ENCODE peak calls at places on chromosome 9, in five cellular contexts. One of them, this sample, is unnamed.

GRCh38 chr9:72695365-72695764 is 174.0 kb downstream of the TMC1 start:
- DNase-seq in tibial nerve: no peak
- DNase-seq in H9: no peak
- DNase-seq in fibroblast of lung: no peak
- DNase-seq in ovary: no peak
- DNase-seq in this sample: peak

GRCh38 chr9:36276840-36277239 is 18.6 kb upstream of the GNE start:
- DNase-seq in tibial nerve: no peak
- DNase-seq in fibroblast of lung: peak
- DNase-seq in ovary: peak
- DNase-seq in H9: no peak
- DNase-seq in this sample: no peak

GRCh38 chr9:74666625-74667316 is 169.6 kb downstream of the RORB start:
- DNase-seq in fibroblast of lung: peak
- DNase-seq in H9: no peak
- DNase-seq in tibial nerve: peak
- DNase-seq in ovary: no peak
- DNase-seq in this sample: no peak

GRCh38 chr9:116716441-116716840 is 29.3 kb downstream of the TRIM32 start:
- DNase-seq in H9: no peak
- DNase-seq in fibroblast of lung: peak
- DNase-seq in tibial nerve: no peak
- DNase-seq in ovary: no peak
- DNase-seq in this sample: no peak

GRCh38 chr9:126298319-126298801 is 28.3 kb upstream of the MVB12B start:
- DNase-seq in ovary: no peak
- DNase-seq in fibroblast of lung: no peak
- DNase-seq in tibial nerve: no peak
- DNase-seq in H9: no peak
- DNase-seq in this sample: no peak

GRCh38 chr9:132207187-132207586 is 45.3 kb downstream of the NTNG2 start:
- DNase-seq in ovary: no peak
- DNase-seq in H9: no peak
- DNase-seq in tibial nerve: no peak
- DNase-seq in fibroblast of lung: no peak
- DNase-seq in this sample: no peak

GRCh38 chr9:117247271-117247670 is 167.6 kb downstream of the ASTN2 start:
- DNase-seq in fibroblast of lung: no peak
- DNase-seq in tibial nerve: no peak
- DNase-seq in ovary: no peak
- DNase-seq in H9: no peak
- DNase-seq in this sample: peak

GRCh38 chr9:35618854-35619799 is 914 bp upstream of the CD72 start:
- DNase-seq in fibroblast of lung: no peak
- DNase-seq in tibial nerve: no peak
- DNase-seq in H9: no peak
- DNase-seq in ovary: no peak
- DNase-seq in this sample: no peak

GRCh38 chr9:81268048-81268447 is 421.3 kb downstream of the TLE1 start:
- DNase-seq in ovary: no peak
- DNase-seq in fibroblast of lung: peak
- DNase-seq in tibial nerve: no peak
- DNase-seq in H9: no peak
- DNase-seq in this sample: no peak

GRCh38 chr9:124855944-124856773 is 2.9 kb downstream of the WDR38 start:
- DNase-seq in tibial nerve: no peak
- DNase-seq in ovary: no peak
- DNase-seq in H9: peak
- DNase-seq in fibroblast of lung: peak
- DNase-seq in this sample: no peak

GRCh38 chr9:81759680-81760215 is 70.4 kb upstream of the TLE1 start:
- DNase-seq in H9: no peak
- DNase-seq in tibial nerve: no peak
- DNase-seq in fibroblast of lung: peak
- DNase-seq in ovary: no peak
- DNase-seq in this sample: peak

GRCh38 chr9:20684865-20685696 is 1.0 kb downstream of the FOCAD start:
- DNase-seq in tibial nerve: no peak
- DNase-seq in ovary: no peak
- DNase-seq in fibroblast of lung: peak
- DNase-seq in H9: no peak
- DNase-seq in this sample: peak

GRCh38 chr9:101165131-101165530 is 136.6 kb downstream of the PLPPR1 start:
- DNase-seq in H9: no peak
- DNase-seq in tibial nerve: no peak
- DNase-seq in fibroblast of lung: no peak
- DNase-seq in ovary: no peak
- DNase-seq in this sample: no peak

GRCh38 chr9:135577256-135577655 is 15.7 kb downstream of the PAEP start:
- DNase-seq in ovary: no peak
- DNase-seq in H9: no peak
- DNase-seq in fibroblast of lung: no peak
- DNase-seq in tibial nerve: no peak
- DNase-seq in this sample: no peak

GRCh38 chr9:87255437-87256155 is 242.1 kb upstream of the DAPK1 start:
- DNase-seq in tibial nerve: no peak
- DNase-seq in H9: no peak
- DNase-seq in fibroblast of lung: peak
- DNase-seq in ovary: no peak
- DNase-seq in this sample: no peak

GRCh38 chr9:93147632-93148031 is 13.6 kb upstream of the NINJ1 start:
- DNase-seq in H9: no peak
- DNase-seq in tibial nerve: no peak
- DNase-seq in fibroblast of lung: no peak
- DNase-seq in ovary: no peak
- DNase-seq in this sample: no peak

GRCh38 chr9:119968837-119969707 is 599.8 kb upstream of the BRINP1 start:
- DNase-seq in fibroblast of lung: peak
- DNase-seq in H9: peak
- DNase-seq in ovary: peak
- DNase-seq in tibial nerve: peak
- DNase-seq in this sample: peak

GRCh38 chr9:37149646-37150308 is 29.4 kb downstream of the ZCCHC7 start:
- DNase-seq in ovary: no peak
- DNase-seq in fibroblast of lung: no peak
- DNase-seq in H9: no peak
- DNase-seq in tibial nerve: no peak
- DNase-seq in this sample: no peak

GRCh38 chr9:75889977-75890540 is 414 bp upstream of the PCSK5 start:
- DNase-seq in tibial nerve: peak
- DNase-seq in H9: no peak
- DNase-seq in fibroblast of lung: peak
- DNase-seq in ovary: peak
- DNase-seq in this sample: no peak

GRCh38 chr9:87282477-87282991 is 215.1 kb upstream of the DAPK1 start:
- DNase-seq in ovary: no peak
- DNase-seq in H9: no peak
- DNase-seq in tibial nerve: no peak
- DNase-seq in fibroblast of lung: peak
- DNase-seq in this sample: no peak

GRCh38 chr9:83708515-83709158 is 879 bp upstream of the UBQLN1 start:
- DNase-seq in tibial nerve: peak
- DNase-seq in fibroblast of lung: peak
- DNase-seq in H9: peak
- DNase-seq in ovary: peak
- DNase-seq in this sample: peak

GRCh38 chr9:93041108-93041802 is 17.2 kb upstream of the SUSD3 start:
- DNase-seq in fibroblast of lung: no peak
- DNase-seq in H9: no peak
- DNase-seq in tibial nerve: no peak
- DNase-seq in ovary: no peak
- DNase-seq in this sample: peak

GRCh38 chr9:93900436-93900819 is 54.7 kb downstream of the BARX1 start:
- DNase-seq in tibial nerve: no peak
- DNase-seq in ovary: no peak
- DNase-seq in H9: peak
- DNase-seq in fibroblast of lung: no peak
- DNase-seq in this sample: no peak

GRCh38 chr9:20208951-20209350 is 413.3 kb downstream of the MLLT3 start:
- DNase-seq in tibial nerve: no peak
- DNase-seq in H9: no peak
- DNase-seq in fibroblast of lung: peak
- DNase-seq in ovary: no peak
- DNase-seq in this sample: no peak

GRCh38 chr9:93904649-93905472 is 50.3 kb downstream of the BARX1 start:
- DNase-seq in ovary: no peak
- DNase-seq in fibroblast of lung: no peak
- DNase-seq in tibial nerve: no peak
- DNase-seq in H9: no peak
- DNase-seq in this sample: no peak

GRCh38 chr9:68678430-68678829 is 26.6 kb upstream of the PIP5K1B start:
- DNase-seq in H9: peak
- DNase-seq in tibial nerve: no peak
- DNase-seq in ovary: no peak
- DNase-seq in fibroblast of lung: no peak
- DNase-seq in this sample: no peak
- TF ChIP-seq CTCF in H9: peak
- TF ChIP-seq CTCF in tibial nerve: no peak
- TF ChIP-seq CTCF in ovary: no peak
- TF ChIP-seq CTCF in fibroblast of lung: no peak
- TF ChIP-seq CTCF in this sample: no peak

GRCh38 chr9:121300283-121301119 is 32.5 kb downstream of the GSN start:
- DNase-seq in ovary: no peak
- DNase-seq in fibroblast of lung: no peak
- DNase-seq in tibial nerve: no peak
- DNase-seq in H9: no peak
- DNase-seq in this sample: no peak
- H3K27ac ChIP-seq in ovary: peak
- H3K27ac ChIP-seq in fibroblast of lung: peak
- H3K27ac ChIP-seq in tibial nerve: peak
- H3K27ac ChIP-seq in H9: no peak
- H3K27ac ChIP-seq in this sample: peak

DNA sequence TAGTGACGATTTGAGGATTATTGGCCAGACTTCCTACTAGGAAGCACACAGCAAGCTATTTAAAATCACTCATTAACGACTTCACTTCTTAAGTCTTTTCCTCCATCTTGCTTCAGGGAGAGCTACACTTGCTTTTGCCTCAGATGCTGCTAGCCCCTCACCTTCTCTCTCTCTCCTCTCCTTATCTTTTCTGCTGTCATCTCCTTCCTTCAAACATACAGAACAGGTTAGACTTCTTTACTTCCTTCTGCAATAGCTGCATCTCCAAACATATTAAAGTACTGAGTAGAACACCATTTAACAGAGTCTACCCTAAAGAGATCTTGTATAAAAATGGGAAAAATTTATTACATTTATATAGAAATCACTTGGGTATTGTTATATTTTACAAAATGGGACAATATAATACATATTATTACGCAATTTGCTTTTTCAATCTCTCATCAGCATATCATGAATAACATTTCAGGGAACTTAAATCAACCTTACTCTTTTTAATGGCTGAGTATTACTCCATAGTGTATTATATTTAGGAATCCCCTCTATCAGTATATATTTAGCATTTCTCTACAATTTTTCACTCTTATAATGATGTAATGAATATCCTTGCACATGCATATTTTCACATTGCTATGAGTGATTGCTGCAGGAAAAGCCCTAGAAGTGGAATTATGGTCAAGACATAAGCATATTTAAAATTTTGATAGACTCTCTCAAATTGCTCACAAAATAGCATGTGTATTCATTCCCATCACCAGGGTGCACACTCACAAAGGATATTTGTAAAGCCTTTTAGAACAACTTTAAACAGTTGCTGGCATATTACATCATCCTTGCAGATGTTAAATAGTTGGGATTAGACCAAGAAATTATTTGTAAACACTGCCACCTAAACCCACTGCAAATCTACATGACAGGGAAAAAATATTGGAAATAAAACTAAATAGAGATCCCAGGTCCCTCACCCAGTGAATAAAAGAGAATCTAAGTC is 164.5 kb upstream of the NFIB start:
- DNase-seq in fibroblast of lung: no peak
- DNase-seq in H9: no peak
- DNase-seq in ovary: no peak
- DNase-seq in tibial nerve: no peak
- DNase-seq in this sample: no peak
- TF ChIP-seq CTCF in fibroblast of lung: no peak
- TF ChIP-seq CTCF in H9: no peak
- TF ChIP-seq CTCF in ovary: no peak
- TF ChIP-seq CTCF in tibial nerve: no peak
- TF ChIP-seq CTCF in this sample: no peak

DNA sequence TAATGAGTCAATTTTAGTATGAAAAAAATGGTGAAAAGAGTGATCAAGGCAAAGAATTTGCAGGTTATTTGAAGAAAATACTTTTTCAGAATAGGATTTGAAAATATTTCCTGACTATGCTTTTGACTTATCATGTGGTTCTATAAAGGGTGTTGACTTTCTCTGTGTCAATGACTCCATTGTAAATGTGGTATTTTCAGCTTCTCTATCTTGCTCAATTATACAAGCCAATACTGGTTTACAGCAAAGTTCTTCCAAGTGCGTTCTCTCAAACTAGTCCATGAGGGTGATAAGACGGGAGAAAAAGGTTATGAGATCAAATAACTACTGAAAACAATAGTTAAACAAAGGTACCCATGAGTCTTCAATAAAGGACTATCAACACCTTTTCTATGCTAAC is 21.7 kb downstream of the IL33 start:
- DNase-seq in tibial nerve: no peak
- DNase-seq in fibroblast of lung: no peak
- DNase-seq in ovary: no peak
- DNase-seq in H9: no peak
- DNase-seq in this sample: no peak
- H3K27ac ChIP-seq in tibial nerve: no peak
- H3K27ac ChIP-seq in fibroblast of lung: no peak
- H3K27ac ChIP-seq in ovary: no peak
- H3K27ac ChIP-seq in H9: no peak
- H3K27ac ChIP-seq in this sample: no peak

DNA sequence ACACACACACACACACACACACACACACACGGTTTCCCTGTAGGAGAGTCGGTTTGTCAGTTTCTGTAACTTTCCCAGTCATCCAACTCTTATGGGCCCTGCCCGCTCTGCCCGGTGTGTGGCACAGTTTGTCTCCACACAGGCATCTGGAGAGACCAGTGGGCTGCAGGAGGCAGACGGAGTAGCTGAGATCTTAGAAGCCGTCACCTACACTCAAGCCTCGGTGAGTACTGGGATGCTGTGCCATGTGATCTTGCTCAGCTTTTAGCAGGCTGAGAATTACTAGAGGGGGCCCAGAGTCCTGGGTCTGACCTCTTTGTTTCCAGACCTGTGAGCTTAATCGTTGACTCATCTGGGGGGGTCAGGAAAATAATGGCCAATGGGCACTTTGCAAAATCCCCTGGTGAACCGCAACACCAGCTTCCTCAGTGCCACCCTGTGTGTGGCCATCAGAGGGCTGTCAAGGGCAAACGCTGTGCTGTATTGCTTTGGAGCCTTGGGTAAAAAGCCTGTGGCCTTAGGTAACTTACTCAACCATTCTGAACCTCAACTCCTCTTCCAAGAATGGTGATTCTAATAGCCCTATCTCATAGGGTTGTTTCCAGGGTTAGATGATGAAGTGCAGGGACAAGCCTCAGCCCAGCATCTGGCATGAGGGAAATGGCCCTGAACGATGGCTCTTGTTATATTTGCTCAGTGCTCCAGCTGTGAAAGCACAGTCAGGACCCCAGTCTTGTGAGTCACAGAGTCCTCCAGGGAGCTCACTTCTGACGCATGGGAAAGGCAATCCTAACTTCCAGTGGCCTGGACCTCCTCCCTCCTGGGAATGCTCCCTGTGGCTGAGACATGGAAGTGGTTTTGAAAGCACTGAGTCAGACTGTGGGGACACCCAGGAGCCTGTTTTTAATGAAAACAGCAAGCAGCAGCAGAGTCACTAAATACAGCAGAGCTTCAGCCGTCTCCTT is 45.6 kb downstream of the COL15A1 start:
- DNase-seq in fibroblast of lung: peak
- DNase-seq in H9: peak
- DNase-seq in ovary: no peak
- DNase-seq in tibial nerve: peak
- DNase-seq in this sample: peak
- TF ChIP-seq CTCF in fibroblast of lung: peak
- TF ChIP-seq CTCF in H9: peak
- TF ChIP-seq CTCF in ovary: no peak
- TF ChIP-seq CTCF in tibial nerve: no peak
- TF ChIP-seq CTCF in this sample: no peak